ENCODE peak calls at places on chromosome 19, in six cellular contexts. G is HFF-Myc; V is endothelial cell; Z is EL; S is activated T-cell treated with anti-CD3 and anti-CD28 coated beads, Interleukin-2, amount 50 U/mL, for 1 hour; Y is ACHN. J is an unnamed sample.

GRCh38 chr19:53463263-53463662 is 4.3 kb upstream of the ZNF813 start:
- DNase-seq in G (no peak), Z (peak), Y (no peak), S (no peak), V (peak), J (peak)

GRCh38 chr19:18102916-18103542 is 5.5 kb downstream of the MAST3 start:
- DNase-seq in V (no peak), S (no peak), Z (no peak), Y (no peak), G (no peak), J (no peak)

GRCh38 chr19:56314584-56315075 is at the start of gene ZSCAN5A:
- DNase-seq in G (peak), Y (peak), V (peak), Z (peak), S (peak), J (peak)

GRCh38 chr19:32924200-32924599 is 47.6 kb downstream of the CEP89 start:
- DNase-seq in Z (peak), S (no peak), G (no peak), V (no peak), Y (no peak), J (peak)

GRCh38 chr19:39199025-39199424 is 2.3 kb downstream of the NCCRP1 start:
- DNase-seq in V (no peak), Z (peak), S (no peak), Y (peak), G (no peak), J (peak)

GRCh38 chr19:7349961-7350711 is 1.4 kb downstream of the ARHGEF18 start:
- DNase-seq in S (peak), Z (no peak), Y (no peak), V (no peak), G (no peak), J (no peak)

GRCh38 chr19:16920816-16921529 is 32.2 kb downstream of the F2RL3 start:
- DNase-seq in V (no peak), S (no peak), Y (peak), Z (peak), G (no peak), J (peak)

GRCh38 chr19:13284929-13285928 is 135.0 kb downstream of the IER2 start:
- DNase-seq in S (no peak), V (no peak), Y (no peak), G (no peak), Z (no peak), J (no peak)

GRCh38 chr19:17475541-17476115 is 5.3 kb downstream of the SLC27A1 start:
- DNase-seq in Y (no peak), V (no peak), Z (peak), S (no peak), G (no peak), J (peak)

GRCh38 chr19:55838251-55838650 is 1.9 kb downstream of the NLRP4 start:
- DNase-seq in Z (no peak), S (no peak), Y (no peak), V (no peak), G (no peak), J (no peak)

GRCh38 chr19:4590559-4590958 is 31.1 kb upstream of the SEMA6B start:
- DNase-seq in S (no peak), Z (no peak), Y (no peak), V (no peak), G (no peak), J (no peak)

GRCh38 chr19:51422053-51422448 is 4.6 kb upstream of the SIGLEC10 start:
- DNase-seq in G (peak), Z (peak), Y (peak), V (peak), S (peak), J (peak)

GRCh38 chr19:40251244-40251643 is 24.8 kb upstream of the CCNP start:
- DNase-seq in Y (no peak), V (no peak), G (no peak), Z (no peak), S (no peak), J (no peak)

GRCh38 chr19:674282-675151 is 1.7 kb upstream of the FSTL3 start:
- DNase-seq in G (no peak), Y (no peak), V (no peak), S (no peak), Z (no peak), J (no peak)

GRCh38 chr19:748274-748598 is 2.7 kb upstream of the MISP start:
- DNase-seq in Z (no peak), G (no peak), S (no peak), Y (no peak), V (no peak), J (no peak)

GRCh38 chr19:318509-318774 is 26.2 kb downstream of the MIER2 start:
- DNase-seq in V (no peak), Y (no peak), Z (no peak), G (no peak), S (no peak), J (no peak)

GRCh38 chr19:48190288-48191284 is 20.1 kb downstream of the ZSWIM9 start:
- DNase-seq in V (peak), Y (peak), Z (peak), G (no peak), S (peak), J (peak)

GRCh38 chr19:14149509-14149994 is 13.2 kb upstream of the ASF1B start:
- DNase-seq in Z (no peak), G (no peak), Y (no peak), S (peak), V (no peak), J (no peak)

J was measured in iris pigment epithelial cell.